ENCODE peak calls at places on chromosomes 7 and 10, in four cellular contexts. E is adrenal gland, C is MM.1S, Y is upper lobe of right lung. P is an unnamed sample.

GRCh38 chr10:34861293-34862004 is 46.4 kb upstream of the PARD3 start:
- DNase-seq in E (no peak), C (no peak), Y (no peak), P (no peak)

GRCh38 chr7:90053094-90053493 is 101.2 kb upstream of the STEAP1 start:
- DNase-seq in C (no peak), E (no peak), Y (no peak), P (no peak)

GRCh38 chr7:80827238-80827633 is 91.6 kb downstream of the SEMA3C start:
- DNase-seq in E (no peak), Y (no peak), C (no peak), P (no peak)

GRCh38 chr7:80916770-80917681 is 1.8 kb downstream of the SEMA3C start:
- DNase-seq in E (no peak), Y (no peak), C (no peak), P (no peak)

GRCh38 chr7:155580367-155580766 is 34.0 kb upstream of the CNPY1 start:
- DNase-seq in E (no peak), Y (no peak), C (no peak), P (no peak)

GRCh38 chr10:91590142-91590903 is 42.5 kb downstream of the PPP1R3C start:
- DNase-seq in C (no peak), Y (no peak), E (peak), P (no peak)

GRCh38 chr7:129069021-129069420 is 14.1 kb upstream of the TNPO3 start:
- DNase-seq in C (no peak), Y (no peak), E (no peak), P (no peak)

GRCh38 chr10:70673929-70674559 is 1.7 kb downstream of the ADAMTS14 start:
- DNase-seq in E (no peak), C (no peak), Y (no peak), P (no peak)

GRCh38 chr7:111735661-111736323 is 173.5 kb upstream of the IMMP2L start:
- DNase-seq in Y (no peak), C (peak), E (peak), P (no peak)

DNA sequence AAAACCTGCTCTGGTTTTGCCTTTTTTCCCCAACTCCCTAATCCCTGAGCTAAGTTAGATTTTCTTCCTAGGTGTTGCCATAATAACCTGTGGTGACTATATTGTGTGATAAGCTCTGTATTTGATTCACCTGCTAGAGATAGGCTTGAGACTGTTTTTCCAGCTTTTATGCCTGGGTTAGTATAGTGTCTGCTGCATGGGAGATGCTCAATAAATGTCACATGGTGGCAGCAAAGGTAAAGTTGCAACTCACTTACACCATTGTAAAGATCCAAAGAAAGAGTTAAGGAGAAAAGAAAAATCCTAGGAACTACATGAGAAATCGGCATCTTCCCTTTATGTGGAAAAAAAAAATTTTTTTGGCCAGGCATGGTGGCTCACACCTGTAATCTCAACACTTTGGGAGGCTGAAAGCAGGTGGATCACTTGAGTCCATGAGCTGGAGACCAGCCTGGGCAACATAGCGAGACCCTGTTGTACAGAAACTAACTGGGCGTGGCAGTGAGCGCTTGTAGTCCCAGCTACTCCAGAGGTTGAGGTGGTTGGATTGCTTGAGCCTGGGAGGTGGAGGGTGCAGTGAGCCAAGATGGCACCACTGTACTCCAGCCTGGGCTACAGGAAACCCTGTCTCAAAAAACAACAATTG is 3.7 kb downstream of the CCNJ start:
- DNase-seq in C (no peak), E (no peak), Y (no peak), P (no peak)
- TF ChIP-seq CTCF in C (peak), E (no peak), Y (no peak), P (no peak)

DNA sequence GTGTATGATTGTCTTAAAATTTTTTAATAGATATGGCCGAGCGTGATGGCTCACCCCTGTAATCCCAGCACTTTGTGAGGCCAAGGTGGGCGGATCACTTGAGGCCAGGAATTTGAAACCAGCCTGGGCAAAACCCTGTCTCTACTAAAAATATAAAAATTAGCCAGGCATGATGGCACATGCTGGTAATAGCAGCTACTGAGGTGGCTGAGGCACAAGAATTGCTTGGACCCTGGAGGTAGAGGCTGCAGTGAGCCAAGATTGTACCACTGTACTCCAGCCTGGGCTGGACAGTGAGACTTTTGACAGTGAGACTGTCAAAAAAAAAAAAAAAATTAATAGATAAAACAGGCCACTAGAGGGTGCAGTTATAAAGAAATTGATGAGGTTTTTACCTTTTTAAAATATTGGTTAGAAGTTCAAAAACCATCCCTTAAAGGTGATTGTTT is 20.5 kb downstream of the NOM1 start:
- DNase-seq in Y (no peak), C (peak), E (no peak), P (no peak)
- TF ChIP-seq CTCF in Y (peak), C (peak), E (peak), P (peak)

DNA sequence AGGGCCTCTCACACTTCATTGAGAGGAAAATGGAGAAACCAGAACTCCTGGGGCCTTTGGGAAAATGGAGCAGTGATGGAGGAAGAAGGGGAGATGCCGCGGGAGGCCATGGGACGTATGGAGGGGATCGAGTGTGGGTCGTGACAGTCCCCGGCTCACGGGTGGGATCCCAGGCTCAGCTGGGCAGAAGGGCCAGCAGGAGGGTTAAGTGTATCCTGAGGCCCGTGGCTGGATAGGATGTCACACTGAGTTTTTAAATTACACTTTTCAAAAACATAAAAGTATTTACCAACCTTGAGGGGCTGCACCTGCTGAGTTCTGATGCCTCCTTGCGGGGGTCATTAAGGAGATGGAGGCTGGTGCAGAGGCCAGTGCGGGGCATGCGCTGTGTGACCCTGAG is 28.0 kb upstream of the PSMG3 start:
- DNase-seq in E (no peak), Y (no peak), C (no peak), P (no peak)
- TF ChIP-seq CTCF in E (no peak), Y (no peak), C (no peak), P (no peak)

DNA sequence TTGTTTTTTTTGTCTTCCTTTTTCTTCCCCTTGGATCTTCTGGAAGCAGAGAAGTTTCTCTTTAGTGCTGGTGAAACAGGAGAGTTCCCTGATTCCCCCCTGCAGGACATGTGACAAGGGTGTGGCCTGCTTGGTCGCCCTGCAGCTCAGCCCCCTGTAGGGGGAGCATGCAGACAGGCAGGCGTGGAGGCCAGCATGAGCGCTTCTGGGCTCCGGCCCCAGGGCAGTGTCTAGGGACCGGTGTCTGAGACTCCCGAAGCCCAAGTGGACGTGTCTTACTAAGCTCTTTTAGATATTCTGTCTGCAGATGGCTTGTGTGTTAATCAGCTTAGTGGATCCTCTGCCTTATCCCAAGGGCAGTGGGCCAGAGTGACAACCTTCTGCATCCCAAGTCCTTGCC is 26.1 kb downstream of the PRSS58 start:
- DNase-seq in Y (no peak), C (no peak), E (no peak), P (no peak)
- TF ChIP-seq CTCF in Y (no peak), C (no peak), E (no peak), P (peak)

GRCh38 chr7:47714669-47715607 is 133.0 kb upstream of the TNS3 start:
- DNase-seq in C (peak), Y (no peak), E (no peak), P (no peak)
- TF ChIP-seq CTCF in C (no peak), Y (no peak), E (no peak), P (no peak)

GRCh38 chr10:73585223-73585784 is 5.8 kb downstream of the USP54 start:
- DNase-seq in C (no peak), E (no peak), Y (no peak), P (no peak)
- TF ChIP-seq CTCF in C (no peak), E (no peak), Y (no peak), P (no peak)

P was measured in type B pancreatic cell.